ENCODE peak calls at places on chromosome 15, in four cellular contexts. C, H, J and U are unnamed samples.

GRCh38 chr15:68234060-68234459 is 4.5 kb upstream of the CLN6 start:
- DNase-seq in J (no peak), H (no peak), C (no peak), U (no peak)

GRCh38 chr15:80382285-80382684 is 21.9 kb upstream of the ARNT2 start:
- DNase-seq in C (no peak), J (no peak), H (no peak), U (no peak)

GRCh38 chr15:65337436-65338070 is 33.1 kb downstream of the RNU5B-1 start:
- DNase-seq in H (no peak), J (peak), C (no peak), U (peak)

GRCh38 chr15:77009646-77010311 is 14.9 kb downstream of the PSTPIP1 start:
- DNase-seq in J (no peak), C (no peak), H (no peak), U (no peak)

GRCh38 chr15:33226559-33227181 is 32.2 kb upstream of the FMN1 start:
- DNase-seq in H (no peak), J (peak), C (peak), U (peak)

GRCh38 chr15:100174532-100174931 is 167.2 kb downstream of the ADAMTS17 start:
- DNase-seq in C (no peak), H (no peak), J (no peak), U (no peak)

GRCh38 chr15:61997786-61998185 is 62.5 kb downstream of the VPS13C start:
- DNase-seq in H (no peak), J (no peak), C (no peak), U (no peak)

GRCh38 chr15:84749111-84749991 is 959 bp downstream of the ZNF592 start:
- DNase-seq in H (peak), J (peak), C (peak), U (no peak)

GRCh38 chr15:33587773-33588172 is 277.0 kb downstream of the RYR3 start:
- DNase-seq in C (no peak), J (no peak), H (no peak), U (no peak)

GRCh38 chr15:70251246-70251990 is 153.7 kb upstream of the TLE3 start:
- DNase-seq in J (peak), H (no peak), C (no peak), U (no peak)

GRCh38 chr15:31344824-31345605 is 18.4 kb downstream of the KLF13 start:
- DNase-seq in H (no peak), J (no peak), C (no peak), U (peak)

GRCh38 chr15:57060799-57061198 is 142.4 kb downstream of the TCF12 start:
- DNase-seq in J (no peak), C (no peak), H (peak), U (no peak)

GRCh38 chr15:85974348-85974705 is 105.3 kb upstream of the AGBL1 start:
- DNase-seq in J (no peak), C (no peak), H (no peak), U (no peak)

GRCh38 chr15:95558131-95558530 is 772.4 kb upstream of the NR2F2 start:
- DNase-seq in C (no peak), J (no peak), H (no peak), U (no peak)